ENCODE peak calls at places on chromosome 19, in six cellular contexts. E is sciatic nerve; K is stimulated activated CD4-positive, alpha-beta T cell treated with anti-CD3 and anti-CD28 coated beads, Interleukin-1b, Interleukin-23, amount 100 ng/mL, for 24 hours; L is right lobe of liver; H is activated naive CD8-positive, alpha-beta T cell treated with anti-CD3 and anti-CD28 coated beads, Interleukin-2, amount 50 U/mL, for 24 hours; Z is RWPE2. C is an unnamed sample.

GRCh38 chr19:10009269-10009665 is 1.0 kb downstream of the COL5A3 start:
- DNase-seq in K (no peak), L (no peak), E (peak), Z (no peak), H (peak), C (no peak)

GRCh38 chr19:43594710-43595604 is 977 bp downstream of the IRGQ start:
- DNase-seq in K (peak), H (peak), L (peak), E (peak), Z (no peak), C (no peak)

GRCh38 chr19:572891-573825 is 762 bp downstream of the BSG start:
- DNase-seq in L (peak), H (no peak), Z (no peak), K (no peak), E (peak), C (no peak)

GRCh38 chr19:45265375-45265774 is 14.3 kb downstream of the MARK4 start:
- DNase-seq in E (no peak), L (no peak), Z (no peak), H (no peak), K (no peak), C (no peak)

GRCh38 chr19:48859711-48860572 is 8.5 kb downstream of the PLEKHA4 start:
- DNase-seq in K (no peak), L (peak), Z (no peak), E (no peak), H (no peak), C (no peak)

GRCh38 chr19:1206733-1207301 is 1.2 kb downstream of the STK11 start:
- DNase-seq in Z (peak), L (peak), H (peak), E (peak), K (no peak), C (no peak)

GRCh38 chr19:50332264-50333038 is 3.3 kb upstream of the KCNC3 start:
- DNase-seq in L (no peak), Z (no peak), K (no peak), E (no peak), H (no peak), C (no peak)

GRCh38 chr19:47369923-47370625 is 21.0 kb downstream of the DHX34 start:
- DNase-seq in Z (no peak), H (no peak), E (no peak), K (no peak), L (no peak), C (no peak)

GRCh38 chr19:55642153-55643002 is 1.1 kb upstream of the ZNF581 start:
- DNase-seq in H (peak), Z (no peak), L (no peak), K (no peak), E (no peak), C (no peak)

GRCh38 chr19:49543032-49543431 is 15.2 kb downstream of the RCN3 start:
- DNase-seq in K (no peak), Z (no peak), H (no peak), E (no peak), L (no peak), C (no peak)

GRCh38 chr19:55014714-55015113 is 23.4 kb downstream of the GP6 start:
- DNase-seq in E (no peak), H (no peak), K (no peak), L (peak), Z (no peak), C (no peak)

GRCh38 chr19:31427857-31428256 is 78.6 kb upstream of the TSHZ3 start:
- DNase-seq in Z (no peak), L (no peak), E (no peak), K (no peak), H (no peak), C (no peak)

GRCh38 chr19:45097776-45098520 is 5.0 kb downstream of the PPP1R37 start:
- DNase-seq in H (no peak), E (peak), L (no peak), Z (no peak), K (no peak), C (no peak)

GRCh38 chr19:32181356-32181920 is 164.0 kb upstream of the ZNF507 start:
- DNase-seq in K (no peak), H (no peak), L (peak), E (no peak), Z (no peak), C (no peak)

GRCh38 chr19:18392417-18392816 is 5.0 kb downstream of the LRRC25 start:
- DNase-seq in Z (no peak), K (no peak), H (no peak), L (peak), E (no peak), C (no peak)

GRCh38 chr19:10523135-10523636 is 5.9 kb upstream of the S1PR5 start:
- DNase-seq in E (no peak), L (no peak), K (no peak), Z (no peak), H (no peak), C (no peak)

GRCh38 chr19:5926641-5927438 is 12.8 kb downstream of the CAPS start:
- DNase-seq in L (no peak), Z (no peak), K (no peak), E (no peak), H (no peak), C (no peak)

GRCh38 chr19:8194528-8195275 is 14.5 kb upstream of the CERS4 start:
- DNase-seq in Z (no peak), L (no peak), H (peak), K (no peak), E (no peak), C (no peak)

GRCh38 chr19:41299755-41300089 is 10.2 kb upstream of the CCDC97 start:
- DNase-seq in E (no peak), H (no peak), K (no peak), Z (no peak), L (no peak), C (no peak)

GRCh38 chr19:6983448-6983847 is 37.8 kb downstream of the MBD3L2B start:
- DNase-seq in E (no peak), K (no peak), Z (no peak), L (no peak), H (no peak), C (no peak)

GRCh38 chr19:16875584-16876555 is 12.9 kb upstream of the F2RL3 start:
- DNase-seq in Z (no peak), H (no peak), K (no peak), E (no peak), L (no peak), C (no peak)

GRCh38 chr19:47109541-47110375 is 3.8 kb downstream of the ZC3H4 start:
- DNase-seq in H (peak), E (no peak), Z (no peak), L (no peak), K (peak), C (no peak)

GRCh38 chr19:30063184-30064020 is 121.4 kb downstream of the URI1 start:
- DNase-seq in K (no peak), H (no peak), L (no peak), E (no peak), Z (no peak), C (no peak)

GRCh38 chr19:7152568-7152967 is 83.1 kb downstream of the ZNF557 start:
- DNase-seq in L (peak), K (no peak), E (no peak), H (no peak), Z (no peak), C (no peak)

GRCh38 chr19:6414793-6415591 is 9.6 kb downstream of the KHSRP start:
- DNase-seq in K (no peak), Z (no peak), H (no peak), E (peak), L (no peak), C (no peak)

GRCh38 chr19:50723069-50723468 is at the start of gene CLEC11A:
- DNase-seq in Z (no peak), E (peak), L (no peak), K (no peak), H (no peak), C (no peak)

GRCh38 chr19:38304866-38305429 is 897 bp downstream of the C19orf33 start:
- DNase-seq in L (no peak), H (no peak), Z (peak), E (no peak), K (no peak), C (no peak)

GRCh38 chr19:48868196-48868886 is at the start of gene PLEKHA4:
- DNase-seq in E (peak), Z (no peak), H (no peak), K (no peak), L (peak), C (no peak)

GRCh38 chr19:31235806-31236205 is 113.4 kb downstream of the TSHZ3 start:
- DNase-seq in L (no peak), K (no peak), Z (no peak), E (no peak), H (no peak), C (no peak)

GRCh38 chr19:38384209-38385027 is 3.4 kb downstream of the GGN start:
- DNase-seq in L (no peak), H (no peak), E (no peak), K (no peak), Z (no peak), C (no peak)

GRCh38 chr19:16417660-16418596 is 53.8 kb downstream of the EPS15L1 start:
- DNase-seq in K (peak), E (peak), L (no peak), H (peak), Z (no peak), C (peak)

GRCh38 chr19:5466814-5467291 is 11.6 kb downstream of the ZNRF4 start:
- DNase-seq in E (no peak), L (no peak), H (no peak), Z (no peak), K (no peak), C (no peak)